ENCODE peak calls at places on chromosomes 11 and 22, in seven cellular contexts. One of them, this sample, is unnamed.

GRCh38 chr11:45537617-45538016 is 127.8 kb downstream of the CHST1 start:
- DNase-seq in sigmoid colon: no peak
- DNase-seq in AG04450: no peak
- DNase-seq in IMR-90: peak
- DNase-seq in astrocyte of the cerebellum: no peak
- DNase-seq in HCT116: no peak
- DNase-seq in lung: no peak
- DNase-seq in this sample: no peak

GRCh38 chr11:74672332-74672955 is 58.8 kb downstream of the CHRDL2 start:
- DNase-seq in sigmoid colon: no peak
- DNase-seq in AG04450: no peak
- DNase-seq in IMR-90: no peak
- DNase-seq in astrocyte of the cerebellum: no peak
- DNase-seq in HCT116: no peak
- DNase-seq in lung: peak
- DNase-seq in this sample: no peak

GRCh38 chr11:128653828-128654231 is 40.0 kb upstream of the FLI1 start:
- DNase-seq in sigmoid colon: peak
- DNase-seq in AG04450: no peak
- DNase-seq in IMR-90: peak
- DNase-seq in astrocyte of the cerebellum: peak
- DNase-seq in HCT116: no peak
- DNase-seq in lung: peak
- DNase-seq in this sample: no peak

GRCh38 chr11:2295971-2296912 is 5.5 kb downstream of the C11orf21 start:
- DNase-seq in sigmoid colon: peak
- DNase-seq in AG04450: no peak
- DNase-seq in IMR-90: no peak
- DNase-seq in astrocyte of the cerebellum: no peak
- DNase-seq in HCT116: no peak
- DNase-seq in lung: no peak
- DNase-seq in this sample: no peak

GRCh38 chr11:19679952-19680823 is 32.4 kb upstream of the NAV2 start:
- DNase-seq in sigmoid colon: peak
- DNase-seq in AG04450: peak
- DNase-seq in IMR-90: peak
- DNase-seq in astrocyte of the cerebellum: peak
- DNase-seq in HCT116: peak
- DNase-seq in lung: peak
- DNase-seq in this sample: peak

GRCh38 chr11:46658259-46658658 is 40.9 kb downstream of the ATG13 start:
- DNase-seq in sigmoid colon: peak
- DNase-seq in AG04450: peak
- DNase-seq in IMR-90: peak
- DNase-seq in astrocyte of the cerebellum: peak
- DNase-seq in HCT116: no peak
- DNase-seq in lung: no peak
- DNase-seq in this sample: no peak

GRCh38 chr22:27382947-27383346 is 418.6 kb downstream of the MN1 start:
- DNase-seq in sigmoid colon: no peak
- DNase-seq in AG04450: no peak
- DNase-seq in IMR-90: no peak
- DNase-seq in astrocyte of the cerebellum: no peak
- DNase-seq in HCT116: no peak
- DNase-seq in lung: no peak
- DNase-seq in this sample: no peak

GRCh38 chr11:126355324-126355925 is at the start of gene ST3GAL4:
- DNase-seq in sigmoid colon: peak
- DNase-seq in AG04450: no peak
- DNase-seq in IMR-90: peak
- DNase-seq in astrocyte of the cerebellum: no peak
- DNase-seq in HCT116: no peak
- DNase-seq in lung: peak
- DNase-seq in this sample: no peak

GRCh38 chr11:88103337-88104206 is 71.7 kb downstream of the RAB38 start:
- DNase-seq in sigmoid colon: no peak
- DNase-seq in AG04450: peak
- DNase-seq in IMR-90: peak
- DNase-seq in astrocyte of the cerebellum: peak
- DNase-seq in HCT116: peak
- DNase-seq in lung: peak
- DNase-seq in this sample: peak

GRCh38 chr11:63512816-63513215 is 6.9 kb downstream of the LGALS12 start:
- DNase-seq in sigmoid colon: no peak
- DNase-seq in AG04450: no peak
- DNase-seq in IMR-90: no peak
- DNase-seq in astrocyte of the cerebellum: no peak
- DNase-seq in HCT116: no peak
- DNase-seq in lung: no peak
- DNase-seq in this sample: no peak

GRCh38 chr22:20079745-20080444 is at the start of gene DGCR8:
- DNase-seq in sigmoid colon: peak
- DNase-seq in AG04450: peak
- DNase-seq in IMR-90: peak
- DNase-seq in astrocyte of the cerebellum: peak
- DNase-seq in HCT116: peak
- DNase-seq in lung: peak
- DNase-seq in this sample: peak

GRCh38 chr11:87290304-87290922 is 252.7 kb downstream of the TMEM135 start:
- DNase-seq in sigmoid colon: no peak
- DNase-seq in AG04450: peak
- DNase-seq in IMR-90: peak
- DNase-seq in astrocyte of the cerebellum: peak
- DNase-seq in HCT116: peak
- DNase-seq in lung: no peak
- DNase-seq in this sample: peak

GRCh38 chr11:33869511-33870422 is 22.1 kb downstream of the LMO2 start:
- DNase-seq in sigmoid colon: no peak
- DNase-seq in AG04450: no peak
- DNase-seq in IMR-90: peak
- DNase-seq in astrocyte of the cerebellum: no peak
- DNase-seq in HCT116: no peak
- DNase-seq in lung: peak
- DNase-seq in this sample: no peak

GRCh38 chr11:1194231-1194976 is 28.5 kb upstream of the MUC5B start:
- DNase-seq in sigmoid colon: peak
- DNase-seq in AG04450: no peak
- DNase-seq in IMR-90: no peak
- DNase-seq in astrocyte of the cerebellum: no peak
- DNase-seq in HCT116: no peak
- DNase-seq in lung: no peak
- DNase-seq in this sample: no peak

GRCh38 chr11:2912038-2912410 is 17.2 kb downstream of the PHLDA2 start:
- DNase-seq in sigmoid colon: no peak
- DNase-seq in AG04450: no peak
- DNase-seq in IMR-90: no peak
- DNase-seq in astrocyte of the cerebellum: no peak
- DNase-seq in HCT116: no peak
- DNase-seq in lung: no peak
- DNase-seq in this sample: no peak

GRCh38 chr11:44607987-44608386 is 42.5 kb downstream of the CD82 start:
- DNase-seq in sigmoid colon: no peak
- DNase-seq in AG04450: no peak
- DNase-seq in IMR-90: peak
- DNase-seq in astrocyte of the cerebellum: no peak
- DNase-seq in HCT116: no peak
- DNase-seq in lung: no peak
- DNase-seq in this sample: no peak

GRCh38 chr11:115717215-115717584 is 213.0 kb upstream of the CADM1 start:
- DNase-seq in sigmoid colon: peak
- DNase-seq in AG04450: peak
- DNase-seq in IMR-90: peak
- DNase-seq in astrocyte of the cerebellum: no peak
- DNase-seq in HCT116: no peak
- DNase-seq in lung: no peak
- DNase-seq in this sample: no peak

GRCh38 chr11:134541951-134542350 is 129.9 kb upstream of the B3GAT1 start:
- DNase-seq in sigmoid colon: peak
- DNase-seq in AG04450: no peak
- DNase-seq in IMR-90: no peak
- DNase-seq in astrocyte of the cerebellum: no peak
- DNase-seq in HCT116: no peak
- DNase-seq in lung: no peak
- DNase-seq in this sample: no peak

GRCh38 chr11:22728600-22729394 is 62.4 kb downstream of the GAS2 start:
- DNase-seq in sigmoid colon: no peak
- DNase-seq in AG04450: no peak
- DNase-seq in IMR-90: no peak
- DNase-seq in astrocyte of the cerebellum: no peak
- DNase-seq in HCT116: no peak
- DNase-seq in lung: no peak
- DNase-seq in this sample: no peak

GRCh38 chr11:57444362-57445074 is 15.8 kb upstream of the RTN4RL2 start:
- DNase-seq in sigmoid colon: no peak
- DNase-seq in AG04450: no peak
- DNase-seq in IMR-90: no peak
- DNase-seq in astrocyte of the cerebellum: no peak
- DNase-seq in HCT116: no peak
- DNase-seq in lung: no peak
- DNase-seq in this sample: no peak

DNA sequence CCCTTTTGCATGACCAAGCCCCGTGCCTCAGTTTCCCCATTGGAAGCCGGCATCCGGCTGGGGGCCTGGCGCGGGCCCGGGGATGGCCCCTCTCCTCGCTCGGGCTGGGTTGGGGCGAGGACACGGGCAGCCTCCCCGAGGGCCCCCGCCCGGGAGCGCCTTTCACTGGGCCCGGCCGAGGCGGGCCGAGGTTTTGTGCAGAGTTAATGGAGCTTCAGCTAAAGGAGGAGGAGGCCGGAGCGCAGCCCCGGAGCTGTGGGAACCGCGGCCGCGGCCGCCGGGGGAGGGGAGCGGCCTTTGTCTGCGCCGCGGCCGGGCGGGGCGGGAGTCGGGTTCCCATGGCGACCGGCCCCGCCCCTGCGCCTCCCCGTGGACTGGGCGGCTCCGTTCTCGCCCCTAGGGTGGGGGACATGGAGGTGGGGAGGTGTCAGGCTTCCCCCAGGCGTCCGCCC is 1.4 kb upstream of the MAPK11 start:
- DNase-seq in sigmoid colon: no peak
- DNase-seq in AG04450: no peak
- DNase-seq in IMR-90: peak
- DNase-seq in astrocyte of the cerebellum: no peak
- DNase-seq in HCT116: no peak
- DNase-seq in lung: peak
- DNase-seq in this sample: no peak
- TF ChIP-seq CTCF in sigmoid colon: no peak
- TF ChIP-seq CTCF in AG04450: peak
- TF ChIP-seq CTCF in IMR-90: peak
- TF ChIP-seq CTCF in astrocyte of the cerebellum: no peak
- TF ChIP-seq CTCF in HCT116: peak
- TF ChIP-seq CTCF in lung: no peak
- TF ChIP-seq CTCF in this sample: no peak

GRCh38 chr22:29426476-29426875 is 11.9 kb upstream of the RFPL1 start:
- DNase-seq in sigmoid colon: no peak
- DNase-seq in AG04450: no peak
- DNase-seq in IMR-90: no peak
- DNase-seq in astrocyte of the cerebellum: no peak
- DNase-seq in HCT116: no peak
- DNase-seq in lung: peak
- DNase-seq in this sample: no peak
- H3K4me3 ChIP-seq in sigmoid colon: no peak
- H3K4me3 ChIP-seq in AG04450: no peak
- H3K4me3 ChIP-seq in IMR-90: no peak
- H3K4me3 ChIP-seq in astrocyte of the cerebellum: no peak
- H3K4me3 ChIP-seq in HCT116: no peak
- H3K4me3 ChIP-seq in lung: no peak
- H3K4me3 ChIP-seq in this sample: no peak

GRCh38 chr22:25062378-25063095 is 110.0 kb downstream of the KIAA1671 start:
- DNase-seq in sigmoid colon: no peak
- DNase-seq in AG04450: no peak
- DNase-seq in IMR-90: no peak
- DNase-seq in astrocyte of the cerebellum: no peak
- DNase-seq in HCT116: no peak
- DNase-seq in lung: no peak
- DNase-seq in this sample: no peak

GRCh38 chr22:25059438-25059837 is 106.9 kb downstream of the KIAA1671 start:
- DNase-seq in sigmoid colon: no peak
- DNase-seq in AG04450: no peak
- DNase-seq in IMR-90: no peak
- DNase-seq in astrocyte of the cerebellum: no peak
- DNase-seq in HCT116: no peak
- DNase-seq in lung: no peak
- DNase-seq in this sample: no peak

GRCh38 chr22:25061605-25062377 is 109.3 kb downstream of the KIAA1671 start:
- DNase-seq in sigmoid colon: no peak
- DNase-seq in AG04450: no peak
- DNase-seq in IMR-90: no peak
- DNase-seq in astrocyte of the cerebellum: no peak
- DNase-seq in HCT116: no peak
- DNase-seq in lung: no peak
- DNase-seq in this sample: no peak

GRCh38 chr22:25061134-25061533 is 108.6 kb downstream of the KIAA1671 start:
- DNase-seq in sigmoid colon: no peak
- DNase-seq in AG04450: no peak
- DNase-seq in IMR-90: no peak
- DNase-seq in astrocyte of the cerebellum: no peak
- DNase-seq in HCT116: no peak
- DNase-seq in lung: no peak
- DNase-seq in this sample: no peak

DNA sequence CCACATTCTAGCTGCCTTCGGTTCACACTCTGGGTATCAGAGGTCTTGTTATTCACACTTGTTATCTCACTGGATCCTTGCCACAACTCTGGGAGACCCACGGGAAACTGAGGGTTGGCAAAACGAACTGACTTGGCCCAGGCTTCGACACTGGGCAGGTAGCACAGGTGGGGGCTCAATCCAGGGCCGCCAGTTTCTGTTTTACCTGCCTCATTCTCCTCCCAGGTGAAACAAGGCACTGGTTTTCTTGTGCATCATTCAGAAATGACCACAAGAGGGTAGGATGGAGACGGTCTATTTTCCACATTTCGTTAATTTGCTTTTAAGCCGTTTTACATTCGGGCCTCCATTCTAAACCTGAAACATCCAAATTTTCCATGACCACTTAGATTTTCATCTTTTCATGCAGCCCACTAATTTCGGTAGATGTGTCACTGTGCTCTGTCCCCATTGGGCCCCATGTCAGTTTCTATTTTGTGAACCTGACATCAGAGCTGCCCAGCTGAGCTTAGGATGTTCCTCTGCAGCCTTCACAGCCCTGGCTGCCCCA is 108.1 kb downstream of the KIAA1671 start:
- DNase-seq in sigmoid colon: no peak
- DNase-seq in AG04450: no peak
- DNase-seq in IMR-90: no peak
- DNase-seq in astrocyte of the cerebellum: no peak
- DNase-seq in HCT116: no peak
- DNase-seq in lung: no peak
- DNase-seq in this sample: no peak
- TF ChIP-seq CTCF in sigmoid colon: no peak
- TF ChIP-seq CTCF in AG04450: no peak
- TF ChIP-seq CTCF in IMR-90: no peak
- TF ChIP-seq CTCF in astrocyte of the cerebellum: peak
- TF ChIP-seq CTCF in HCT116: peak
- TF ChIP-seq CTCF in lung: peak
- TF ChIP-seq CTCF in this sample: no peak

DNA sequence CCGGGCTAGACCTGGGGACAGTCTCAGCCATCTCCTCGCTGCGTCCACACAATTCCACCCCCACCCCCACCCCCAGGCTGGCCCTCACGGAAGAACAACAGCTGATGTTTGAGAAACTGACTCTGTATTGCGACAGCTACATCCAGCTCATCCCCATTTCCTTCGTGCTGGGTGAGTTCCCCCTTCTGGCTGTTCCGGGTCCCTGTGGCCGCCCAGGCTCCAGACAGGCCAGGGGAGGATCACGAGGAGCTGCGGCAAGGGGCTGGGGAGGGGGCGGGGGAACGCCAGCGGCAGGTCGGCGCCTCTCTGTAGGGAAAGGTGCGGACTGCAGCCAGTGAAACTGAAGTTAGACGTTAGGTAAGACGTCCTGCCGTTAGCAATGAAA is 4.9 kb downstream of the BEST1 start:
- DNase-seq in sigmoid colon: peak
- DNase-seq in AG04450: no peak
- DNase-seq in IMR-90: peak
- DNase-seq in astrocyte of the cerebellum: no peak
- DNase-seq in HCT116: no peak
- DNase-seq in lung: peak
- DNase-seq in this sample: no peak
- H3K4me3 ChIP-seq in sigmoid colon: peak
- H3K4me3 ChIP-seq in AG04450: peak
- H3K4me3 ChIP-seq in IMR-90: peak
- H3K4me3 ChIP-seq in astrocyte of the cerebellum: no peak
- H3K4me3 ChIP-seq in HCT116: no peak
- H3K4me3 ChIP-seq in lung: peak
- H3K4me3 ChIP-seq in this sample: peak